ENCODE peak calls at places on chromosomes 1 and 21, in ten cellular contexts. R is cardiac fibroblast, K is fibroblast of lung, H is choroid plexus epithelial cell, I is stomach, L is AG04449, E is HCT116, A is SK-N-MC, J is NT2/D1, Y is body of pancreas. P is an unnamed sample.

GRCh38 chr1:9125325-9125724 is 3.6 kb downstream of the GPR157 start:
- DNase-seq in I (no peak), E (no peak), R (no peak), Y (no peak), K (no peak), L (no peak), H (no peak), A (no peak), J (no peak), P (peak)

GRCh38 chr1:42484382-42484781 is 21.3 kb downstream of the CCDC30 start:
- DNase-seq in R (peak), L (peak), H (peak), A (no peak), J (no peak), K (peak), I (no peak), E (no peak), Y (no peak), P (no peak)

GRCh38 chr21:25640671-25641292 is 1.7 kb downstream of the JAM2 start:
- DNase-seq in R (no peak), L (no peak), H (no peak), J (no peak), K (no peak), A (no peak), E (no peak), Y (no peak), I (no peak), P (no peak)

GRCh38 chr1:223811634-223812101 is 34.1 kb downstream of the TP53BP2 start:
- DNase-seq in I (no peak), K (peak), L (no peak), Y (no peak), R (peak), A (no peak), H (peak), E (peak), J (no peak), P (no peak)

GRCh38 chr1:59360170-59360569 is 63.3 kb downstream of the FGGY start:
- DNase-seq in E (no peak), K (peak), Y (no peak), I (no peak), L (peak), A (no peak), H (peak), J (no peak), R (peak), P (no peak)

GRCh38 chr1:47703161-47703825 is 265.4 kb downstream of the FOXD2 start:
- DNase-seq in R (peak), K (no peak), L (no peak), J (no peak), H (no peak), A (no peak), E (no peak), Y (no peak), I (no peak), P (no peak)

GRCh38 chr1:68293122-68293521 is 60.8 kb upstream of the WLS start:
- DNase-seq in R (peak), A (no peak), Y (no peak), E (no peak), L (no peak), J (no peak), K (peak), I (no peak), H (peak), P (no peak)

GRCh38 chr1:219533280-219533679 is 79.6 kb downstream of the ZC3H11B start:
- DNase-seq in J (no peak), R (peak), Y (no peak), H (peak), A (peak), K (peak), E (no peak), I (no peak), L (no peak), P (no peak)

GRCh38 chr21:42840411-42841155 is 38.8 kb downstream of the WDR4 start:
- DNase-seq in J (no peak), L (no peak), R (no peak), K (no peak), Y (no peak), E (no peak), I (no peak), A (no peak), H (no peak), P (no peak)

GRCh38 chr1:119647734-119648619 is at the start of gene ZNF697:
- DNase-seq in A (peak), K (peak), H (peak), I (peak), R (peak), J (peak), Y (peak), L (peak), E (peak), P (no peak)

GRCh38 chr21:32335601-32336575 is 37.2 kb downstream of the MRAP start:
- DNase-seq in E (no peak), J (no peak), R (peak), I (no peak), A (no peak), Y (no peak), L (no peak), H (peak), K (peak), P (no peak)

GRCh38 chr1:206674745-206675175 is 9.9 kb upstream of the MAPKAPK2 start:
- DNase-seq in R (peak), J (no peak), K (peak), E (no peak), L (peak), H (peak), I (peak), Y (peak), A (no peak), P (no peak)

GRCh38 chr1:212466913-212467650 is 34.4 kb downstream of the NENF start:
- DNase-seq in Y (no peak), R (no peak), E (no peak), I (no peak), K (no peak), A (no peak), L (no peak), J (no peak), H (peak), P (no peak)

GRCh38 chr21:33259995-33260394 is 6.2 kb upstream of the IL10RB start:
- DNase-seq in I (no peak), Y (no peak), K (no peak), A (no peak), J (no peak), H (no peak), E (no peak), L (no peak), R (no peak), P (no peak)

GRCh38 chr1:206030714-206031113 is 7.0 kb upstream of the CTSE start:
- DNase-seq in I (peak), L (no peak), K (peak), E (peak), J (peak), A (peak), R (peak), H (peak), Y (peak), P (peak)

GRCh38 chr1:235319255-235319654 is 8.7 kb downstream of the ARID4B start:
- DNase-seq in Y (no peak), I (no peak), H (no peak), E (no peak), L (no peak), A (no peak), J (no peak), K (no peak), R (no peak), P (no peak)

GRCh38 chr1:156128749-156129682 is 14.5 kb downstream of the LMNA start:
- DNase-seq in J (no peak), K (peak), H (peak), R (peak), L (no peak), I (no peak), Y (no peak), A (no peak), E (no peak), P (no peak)

GRCh38 chr1:36411674-36412648 is 14.3 kb upstream of the LSM10 start:
- DNase-seq in Y (no peak), I (no peak), A (no peak), E (no peak), K (peak), R (peak), H (peak), J (no peak), L (no peak), P (peak)

GRCh38 chr21:31554511-31555022 is 104.9 kb upstream of the SOD1 start:
- DNase-seq in Y (no peak), H (peak), J (peak), R (peak), E (peak), I (no peak), K (peak), L (no peak), A (peak), P (no peak)

GRCh38 chr1:243213045-243213787 is 41.9 kb downstream of the CEP170 start:
- DNase-seq in Y (no peak), H (peak), R (peak), J (no peak), E (no peak), K (peak), L (no peak), A (no peak), I (no peak), P (no peak)

GRCh38 chr1:236051107-236051885 is 13.6 kb downstream of the NID1 start:
- DNase-seq in K (peak), E (no peak), L (no peak), I (no peak), Y (no peak), J (no peak), A (no peak), H (peak), R (peak), P (no peak)

GRCh38 chr1:119687391-119688079 is 24.2 kb upstream of the PHGDH start:
- DNase-seq in R (no peak), H (peak), A (no peak), I (no peak), J (peak), K (peak), L (no peak), E (no peak), Y (no peak), P (no peak)

GRCh38 chr1:80987106-80987505 is 813.6 kb upstream of the ADGRL2 start:
- DNase-seq in R (peak), E (no peak), I (no peak), L (no peak), A (no peak), J (no peak), Y (no peak), K (no peak), H (peak), P (no peak)

GRCh38 chr1:150352883-150353282 is 11.1 kb upstream of the RPRD2 start:
- DNase-seq in E (no peak), Y (no peak), K (no peak), A (no peak), L (no peak), R (no peak), I (no peak), J (no peak), H (no peak), P (no peak)

GRCh38 chr1:43986712-43987111 is 4.7 kb upstream of the CCDC24 start:
- DNase-seq in J (no peak), I (peak), K (no peak), Y (no peak), A (no peak), E (no peak), H (no peak), R (no peak), L (no peak), P (no peak)

GRCh38 chr1:21510885-21511578 is 1.8 kb downstream of the ALPL start:
- DNase-seq in Y (no peak), J (no peak), E (no peak), H (no peak), R (peak), A (no peak), I (no peak), K (peak), L (no peak), P (no peak)

GRCh38 chr1:221069178-221069903 is 190.1 kb downstream of the HLX start:
- DNase-seq in H (no peak), E (no peak), K (no peak), L (no peak), J (no peak), I (no peak), R (no peak), Y (no peak), A (no peak), P (no peak)

GRCh38 chr1:98059616-98060015 is 138.8 kb upstream of the DPYD start:
- DNase-seq in J (no peak), K (peak), E (no peak), Y (no peak), R (no peak), H (no peak), A (no peak), I (no peak), L (no peak), P (no peak)

GRCh38 chr1:56758135-56758534 is 61.1 kb downstream of the FYB2 start:
- DNase-seq in I (peak), E (peak), H (no peak), R (no peak), K (no peak), Y (peak), L (no peak), A (no peak), J (peak), P (no peak)

GRCh38 chr1:209368864-209369598 is 214.5 kb upstream of the CAMK1G start:
- DNase-seq in J (no peak), K (peak), A (no peak), R (peak), E (no peak), I (no peak), H (peak), Y (no peak), L (peak), P (no peak)

GRCh38 chr1:42957880-42958487 is 684 bp downstream of the SLC2A1 start:
- DNase-seq in K (peak), H (no peak), L (no peak), A (no peak), Y (peak), E (no peak), J (no peak), I (peak), R (peak), P (no peak)

GRCh38 chr1:237760981-237761380 is 129.7 kb downstream of the ZP4 start:
- DNase-seq in I (no peak), K (no peak), Y (no peak), R (no peak), E (no peak), H (no peak), A (no peak), J (no peak), L (no peak), P (no peak)

GRCh38 chr1:234588402-234588801 is 21.6 kb downstream of the IRF2BP2 start:
- DNase-seq in J (no peak), R (no peak), Y (no peak), E (no peak), A (no peak), K (no peak), L (no peak), I (no peak), H (no peak), P (no peak)

GRCh38 chr1:184499626-184500025 is 112.8 kb downstream of the C1orf21 start:
- DNase-seq in K (peak), L (no peak), Y (no peak), R (no peak), H (no peak), A (no peak), I (no peak), E (no peak), J (no peak), P (no peak)

GRCh38 chr1:29466258-29466657 is 229.9 kb downstream of the PTPRU start:
- DNase-seq in L (no peak), J (no peak), H (no peak), E (no peak), A (no peak), K (no peak), Y (no peak), R (no peak), I (no peak), P (no peak)

DNA sequence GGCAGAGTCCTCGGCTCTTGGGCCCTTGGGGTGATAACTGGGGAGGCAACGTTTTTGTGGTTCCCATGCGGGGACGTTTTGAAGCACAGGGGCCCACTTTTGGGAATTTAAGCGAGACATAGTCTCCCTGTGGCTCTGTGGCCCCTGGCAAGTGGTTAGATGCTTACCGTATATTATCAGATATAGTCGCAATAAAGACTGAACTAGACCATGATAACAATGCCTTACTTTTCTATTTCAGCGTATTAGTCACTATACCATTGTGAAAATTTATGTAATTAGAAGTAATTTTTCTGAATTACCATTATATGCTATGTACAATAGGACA is 538 bp upstream of the RCAN1 start:
- DNase-seq in H (no peak), Y (no peak), A (no peak), K (no peak), L (no peak), J (no peak), R (no peak), E (no peak), I (no peak), P (no peak)
- H3K4me3 ChIP-seq in H (peak), Y (peak), A (peak), K (peak), L (peak), J (peak), R (peak), E (peak), I (peak), P (peak)

GRCh38 chr1:3074800-3075199 is 5.8 kb downstream of the PRDM16 start:
- DNase-seq in J (no peak), H (no peak), R (no peak), L (no peak), K (peak), A (no peak), E (no peak), I (peak), Y (peak), P (no peak)
- H3K4me3 ChIP-seq in J (no peak), H (no peak), R (no peak), L (no peak), K (no peak), A (no peak), E (no peak), I (peak), Y (no peak), P (no peak)

GRCh38 chr1:151539321-151540020 is 638 bp upstream of the TUFT1 start:
- DNase-seq in R (peak), K (peak), Y (peak), E (peak), J (no peak), I (peak), L (no peak), A (no peak), H (peak), P (peak)
- H3K4me3 ChIP-seq in R (peak), K (peak), Y (no peak), E (peak), J (peak), I (peak), L (peak), A (peak), H (peak), P (peak)

DNA sequence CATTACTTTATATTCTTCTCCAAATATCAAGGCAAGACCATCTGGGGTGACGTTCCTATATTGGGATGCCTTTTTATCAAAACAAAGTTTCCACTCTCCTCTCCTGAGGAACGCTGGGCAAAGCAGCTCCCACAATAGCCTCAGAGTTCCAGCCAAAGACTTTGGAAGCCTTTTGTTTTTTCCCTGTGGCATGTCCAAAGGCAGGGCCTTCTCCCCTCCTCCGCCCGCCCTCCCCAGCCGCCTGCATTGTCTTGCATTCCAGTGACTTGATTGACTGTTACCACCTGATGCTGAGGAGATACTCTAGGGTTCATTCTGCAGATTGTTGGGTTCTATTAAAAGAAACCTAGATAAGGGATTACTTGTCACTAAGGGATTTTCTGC is 43.5 kb downstream of the PROX1 start:
- DNase-seq in J (peak), Y (no peak), L (no peak), K (no peak), E (no peak), A (no peak), I (no peak), R (no peak), H (no peak), P (no peak)
- H3K4me3 ChIP-seq in J (no peak), Y (no peak), L (no peak), K (no peak), E (no peak), A (no peak), I (no peak), R (no peak), H (no peak), P (no peak)

DNA sequence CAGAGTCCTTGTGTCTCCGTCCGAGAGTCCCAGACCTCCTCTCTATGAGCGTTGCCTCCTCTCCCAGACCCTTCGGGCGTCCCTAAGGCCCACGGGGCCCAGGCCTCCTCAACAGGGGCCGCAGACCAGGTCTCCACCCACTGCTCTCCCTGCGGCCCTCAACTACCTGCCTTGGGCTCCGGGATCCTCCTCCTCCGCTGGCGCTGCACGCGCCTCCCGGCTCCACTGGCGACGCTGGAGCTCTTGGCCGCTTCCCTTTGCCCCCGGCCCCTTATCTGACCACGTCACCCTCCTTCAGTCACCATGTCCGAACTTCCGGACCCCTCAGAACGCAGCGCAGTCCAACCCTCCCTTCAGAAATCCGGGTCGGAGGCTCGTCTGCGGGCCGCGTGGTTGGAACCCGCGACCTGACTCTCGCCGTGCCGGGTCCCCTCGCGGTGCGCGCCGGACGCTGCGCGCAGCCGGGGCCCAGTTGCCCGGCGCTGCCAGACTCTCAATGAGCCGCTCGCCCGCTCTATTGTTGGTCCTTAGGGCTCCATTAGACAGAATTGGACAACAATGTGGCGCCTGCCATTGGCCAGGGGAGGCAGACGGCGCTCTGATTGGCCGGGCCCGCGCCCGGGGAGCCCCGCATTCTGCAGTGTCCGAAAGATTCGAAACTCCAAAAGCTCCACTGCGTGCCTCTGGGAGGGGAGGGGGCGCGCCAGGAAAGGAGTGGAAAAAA is at the start of gene DMRTA2:
- DNase-seq in H (no peak), K (peak), A (no peak), I (no peak), R (no peak), J (no peak), E (no peak), L (no peak), Y (no peak), P (no peak)
- H3K4me3 ChIP-seq in H (no peak), K (peak), A (peak), I (peak), R (peak), J (peak), E (no peak), L (peak), Y (peak), P (peak)

GRCh38 chr1:35345439-35345981 is 77.0 kb downstream of the ZMYM4 start:
- DNase-seq in A (no peak), J (no peak), E (no peak), Y (no peak), L (no peak), H (peak), K (no peak), R (peak), I (no peak), P (no peak)
- H3K4me3 ChIP-seq in A (no peak), J (no peak), E (no peak), Y (no peak), L (no peak), H (no peak), K (no peak), R (no peak), I (no peak), P (no peak)

P was measured in Jurkat, Clone E6-1.